ENCODE peak calls at places on chromosome 1, in four cellular contexts. One of them, this sample, is unnamed.

GRCh38 chr1:172125812-172126430 is 284.6 kb downstream of the DNM3 start:
- DNase-seq in OCI-M1: no peak
- DNase-seq in GM04504: no peak
- DNase-seq in SHP77: no peak
- DNase-seq in this sample: no peak

GRCh38 chr1:30285461-30286050 is 437.8 kb downstream of the MATN1 start:
- DNase-seq in OCI-M1: no peak
- DNase-seq in GM04504: no peak
- DNase-seq in SHP77: no peak
- DNase-seq in this sample: no peak

GRCh38 chr1:204960306-204960984 is 82.6 kb upstream of the CNTN2 start:
- DNase-seq in OCI-M1: peak; percentile 89
- DNase-seq in GM04504: no peak
- DNase-seq in SHP77: no peak
- DNase-seq in this sample: no peak

GRCh38 chr1:233394860-233395717 is 67.6 kb downstream of the MAP3K21 start:
- DNase-seq in OCI-M1: peak; percentile 84
- DNase-seq in GM04504: peak; percentile 21
- DNase-seq in SHP77: peak; percentile 45
- DNase-seq in this sample: peak; percentile 18

GRCh38 chr1:209400351-209401220 is 182.9 kb upstream of the CAMK1G start:
- DNase-seq in OCI-M1: no peak
- DNase-seq in GM04504: no peak
- DNase-seq in SHP77: no peak
- DNase-seq in this sample: no peak

GRCh38 chr1:55428944-55429931 is 214.1 kb upstream of the USP24 start:
- DNase-seq in OCI-M1: no peak
- DNase-seq in GM04504: peak; percentile 93
- DNase-seq in SHP77: no peak
- DNase-seq in this sample: peak; percentile 95

GRCh38 chr1:208047975-208048374 is 137.1 kb upstream of the CD34 start:
- DNase-seq in OCI-M1: no peak
- DNase-seq in GM04504: no peak
- DNase-seq in SHP77: no peak
- DNase-seq in this sample: no peak

GRCh38 chr1:167298328-167298727 is 77.6 kb downstream of the POU2F1 start:
- DNase-seq in OCI-M1: no peak
- DNase-seq in GM04504: no peak
- DNase-seq in SHP77: no peak
- DNase-seq in this sample: no peak

GRCh38 chr1:54246097-54246721 is 46.2 kb downstream of the MRPL37 start:
- DNase-seq in OCI-M1: no peak
- DNase-seq in GM04504: no peak
- DNase-seq in SHP77: no peak
- DNase-seq in this sample: no peak

This sample was measured in T1000.